ENCODE peak calls at places on chromosomes 12 and 14, in nine cellular contexts. One of them, this sample, is unnamed. For H3K36me3, the result is how much of the 10 kb centered on the place peaks cover.

GRCh38 chr12:67650127-67650495 is 1.6 kb downstream of the DYRK2 start:
- DNase-seq in uterus: peak
- DNase-seq in fibroblast of lung: peak
- DNase-seq in body of pancreas: peak
- DNase-seq in MM.1S: no peak
- DNase-seq in mesenchymal stem cell: peak
- DNase-seq in esophagus squamous epithelium: no peak
- DNase-seq in heart right ventricle: peak
- DNase-seq in left ventricle myocardium inferior: peak
- DNase-seq in this sample: no peak

GRCh38 chr12:6200266-6201198 is at the start of gene CD9:
- DNase-seq in fibroblast of lung: no peak
- DNase-seq in body of pancreas: peak
- DNase-seq in esophagus squamous epithelium: no peak
- DNase-seq in MM.1S: peak
- DNase-seq in mesenchymal stem cell: peak
- DNase-seq in heart right ventricle: peak
- DNase-seq in uterus: peak
- DNase-seq in left ventricle myocardium inferior: peak
- DNase-seq in this sample: peak

GRCh38 chr12:114580306-114580705 is 103.7 kb downstream of the TBX3 start:
- DNase-seq in esophagus squamous epithelium: no peak
- DNase-seq in mesenchymal stem cell: no peak
- DNase-seq in heart right ventricle: no peak
- DNase-seq in fibroblast of lung: no peak
- DNase-seq in left ventricle myocardium inferior: no peak
- DNase-seq in uterus: no peak
- DNase-seq in MM.1S: no peak
- DNase-seq in body of pancreas: peak
- DNase-seq in this sample: no peak

GRCh38 chr14:58705066-58705465 is 67.3 kb downstream of the DACT1 start:
- DNase-seq in heart right ventricle: peak
- DNase-seq in body of pancreas: no peak
- DNase-seq in esophagus squamous epithelium: no peak
- DNase-seq in mesenchymal stem cell: no peak
- DNase-seq in fibroblast of lung: peak
- DNase-seq in MM.1S: no peak
- DNase-seq in left ventricle myocardium inferior: peak
- DNase-seq in uterus: no peak
- DNase-seq in this sample: no peak

GRCh38 chr12:132771126-132771838 is 9.7 kb upstream of the ANKLE2 start:
- DNase-seq in uterus: no peak
- DNase-seq in heart right ventricle: no peak
- DNase-seq in esophagus squamous epithelium: no peak
- DNase-seq in mesenchymal stem cell: no peak
- DNase-seq in body of pancreas: no peak
- DNase-seq in fibroblast of lung: peak
- DNase-seq in MM.1S: peak
- DNase-seq in left ventricle myocardium inferior: no peak
- DNase-seq in this sample: no peak

GRCh38 chr14:92461891-92462290 is 51.7 kb upstream of the RIN3 start:
- DNase-seq in left ventricle myocardium inferior: no peak
- DNase-seq in body of pancreas: no peak
- DNase-seq in heart right ventricle: no peak
- DNase-seq in mesenchymal stem cell: no peak
- DNase-seq in fibroblast of lung: no peak
- DNase-seq in MM.1S: no peak
- DNase-seq in esophagus squamous epithelium: no peak
- DNase-seq in uterus: no peak
- DNase-seq in this sample: no peak

GRCh38 chr12:83408168-83408567 is 721.5 kb downstream of the TMTC2 start:
- DNase-seq in left ventricle myocardium inferior: no peak
- DNase-seq in body of pancreas: no peak
- DNase-seq in MM.1S: no peak
- DNase-seq in mesenchymal stem cell: no peak
- DNase-seq in esophagus squamous epithelium: no peak
- DNase-seq in fibroblast of lung: no peak
- DNase-seq in uterus: no peak
- DNase-seq in heart right ventricle: no peak
- DNase-seq in this sample: no peak

GRCh38 chr12:80205960-80206359 is 106.6 kb downstream of the OTOGL start:
- DNase-seq in uterus: no peak
- DNase-seq in MM.1S: no peak
- DNase-seq in heart right ventricle: no peak
- DNase-seq in mesenchymal stem cell: no peak
- DNase-seq in body of pancreas: no peak
- DNase-seq in fibroblast of lung: no peak
- DNase-seq in left ventricle myocardium inferior: no peak
- DNase-seq in esophagus squamous epithelium: no peak
- DNase-seq in this sample: no peak

GRCh38 chr14:36452850-36453249 is 67.2 kb downstream of the NKX2-1 start:
- DNase-seq in esophagus squamous epithelium: no peak
- DNase-seq in mesenchymal stem cell: no peak
- DNase-seq in uterus: no peak
- DNase-seq in body of pancreas: no peak
- DNase-seq in heart right ventricle: no peak
- DNase-seq in fibroblast of lung: no peak
- DNase-seq in left ventricle myocardium inferior: no peak
- DNase-seq in MM.1S: no peak
- DNase-seq in this sample: no peak

GRCh38 chr12:48422060-48422459 is 50.3 kb upstream of the ANP32D start:
- DNase-seq in esophagus squamous epithelium: no peak
- DNase-seq in heart right ventricle: no peak
- DNase-seq in fibroblast of lung: no peak
- DNase-seq in uterus: no peak
- DNase-seq in left ventricle myocardium inferior: no peak
- DNase-seq in body of pancreas: no peak
- DNase-seq in MM.1S: peak
- DNase-seq in mesenchymal stem cell: no peak
- DNase-seq in this sample: no peak

GRCh38 chr12:44235674-44236073 is 399.8 kb downstream of the TMEM117 start:
- DNase-seq in heart right ventricle: no peak
- DNase-seq in left ventricle myocardium inferior: no peak
- DNase-seq in esophagus squamous epithelium: no peak
- DNase-seq in uterus: no peak
- DNase-seq in mesenchymal stem cell: no peak
- DNase-seq in fibroblast of lung: no peak
- DNase-seq in MM.1S: no peak
- DNase-seq in body of pancreas: no peak
- DNase-seq in this sample: no peak

GRCh38 chr12:77686760-77687159 is 143.9 kb upstream of the NAV3 start:
- DNase-seq in fibroblast of lung: peak
- DNase-seq in MM.1S: no peak
- DNase-seq in left ventricle myocardium inferior: no peak
- DNase-seq in heart right ventricle: no peak
- DNase-seq in mesenchymal stem cell: peak
- DNase-seq in esophagus squamous epithelium: no peak
- DNase-seq in body of pancreas: no peak
- DNase-seq in uterus: no peak
- DNase-seq in this sample: no peak

DNA sequence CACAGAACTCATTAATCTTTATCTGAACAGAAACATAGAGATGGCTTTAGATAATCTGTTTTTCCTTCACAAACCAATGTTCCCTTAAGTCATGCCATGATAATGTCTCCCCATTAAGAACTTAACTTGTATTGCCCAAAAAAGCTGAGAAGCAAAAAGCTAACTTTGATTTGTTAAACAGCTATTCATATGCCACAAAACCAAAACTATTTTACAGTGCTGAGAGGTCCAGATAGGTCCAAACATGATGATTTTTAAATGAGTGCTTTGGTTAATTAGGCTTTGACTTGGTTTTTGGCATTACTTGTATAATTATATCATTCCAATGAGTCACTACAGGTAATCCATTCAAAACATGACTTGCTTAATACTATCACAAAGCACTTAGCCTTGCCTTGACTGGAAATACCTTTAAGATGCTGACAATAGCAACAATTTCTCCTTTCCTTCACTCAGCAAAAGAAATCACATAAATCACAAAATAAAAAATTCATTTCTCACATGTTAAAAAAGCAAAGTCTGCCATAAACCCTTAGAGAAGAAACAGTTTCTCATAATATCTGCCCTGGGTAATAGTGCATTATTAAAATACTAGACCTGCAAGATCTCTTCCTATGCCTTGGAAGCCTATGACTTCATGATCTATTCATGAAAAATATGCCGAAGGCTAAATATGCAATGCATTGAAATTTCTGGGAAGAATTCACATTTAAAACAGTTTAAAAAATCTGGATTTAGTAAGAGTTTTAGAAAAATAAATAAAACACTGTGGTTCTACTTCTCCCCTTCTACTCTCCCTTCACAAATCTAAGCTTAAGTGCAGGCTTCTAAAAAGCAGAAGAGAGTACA is 52.0 kb upstream of the SAV1 start:
- DNase-seq in body of pancreas: no peak
- DNase-seq in mesenchymal stem cell: no peak
- DNase-seq in left ventricle myocardium inferior: no peak
- DNase-seq in esophagus squamous epithelium: no peak
- DNase-seq in heart right ventricle: no peak
- DNase-seq in fibroblast of lung: peak
- DNase-seq in uterus: no peak
- DNase-seq in MM.1S: no peak
- DNase-seq in this sample: no peak
- H3K36me3 ChIP-seq in body of pancreas: under half
- H3K36me3 ChIP-seq in mesenchymal stem cell: under half
- H3K36me3 ChIP-seq in left ventricle myocardium inferior: under half
- H3K36me3 ChIP-seq in esophagus squamous epithelium: under half
- H3K36me3 ChIP-seq in heart right ventricle: under half
- H3K36me3 ChIP-seq in fibroblast of lung: under half
- H3K36me3 ChIP-seq in uterus: under half
- H3K36me3 ChIP-seq in MM.1S: under half
- H3K36me3 ChIP-seq in this sample: under half

GRCh38 chr14:96086574-96087077 is 47.5 kb downstream of the C14orf132 start:
- DNase-seq in heart right ventricle: no peak
- DNase-seq in fibroblast of lung: peak
- DNase-seq in body of pancreas: no peak
- DNase-seq in mesenchymal stem cell: no peak
- DNase-seq in uterus: no peak
- DNase-seq in esophagus squamous epithelium: no peak
- DNase-seq in MM.1S: no peak
- DNase-seq in left ventricle myocardium inferior: no peak
- DNase-seq in this sample: no peak
- H3K4me3 ChIP-seq in heart right ventricle: no peak
- H3K4me3 ChIP-seq in fibroblast of lung: no peak
- H3K4me3 ChIP-seq in body of pancreas: no peak
- H3K4me3 ChIP-seq in mesenchymal stem cell: no peak
- H3K4me3 ChIP-seq in uterus: no peak
- H3K4me3 ChIP-seq in esophagus squamous epithelium: no peak
- H3K4me3 ChIP-seq in MM.1S: no peak
- H3K4me3 ChIP-seq in left ventricle myocardium inferior: no peak
- H3K4me3 ChIP-seq in this sample: no peak

GRCh38 chr14:67319142-67319541 is 40.5 kb downstream of the ATP6V1D start:
- DNase-seq in esophagus squamous epithelium: no peak
- DNase-seq in MM.1S: no peak
- DNase-seq in body of pancreas: no peak
- DNase-seq in mesenchymal stem cell: no peak
- DNase-seq in heart right ventricle: no peak
- DNase-seq in left ventricle myocardium inferior: no peak
- DNase-seq in fibroblast of lung: peak
- DNase-seq in uterus: no peak
- DNase-seq in this sample: no peak
- H3K36me3 ChIP-seq in esophagus squamous epithelium: half or more
- H3K36me3 ChIP-seq in MM.1S: under half
- H3K36me3 ChIP-seq in body of pancreas: under half
- H3K36me3 ChIP-seq in mesenchymal stem cell: under half
- H3K36me3 ChIP-seq in heart right ventricle: under half
- H3K36me3 ChIP-seq in left ventricle myocardium inferior: half or more
- H3K36me3 ChIP-seq in fibroblast of lung: under half
- H3K36me3 ChIP-seq in uterus: under half
- H3K36me3 ChIP-seq in this sample: under half

DNA sequence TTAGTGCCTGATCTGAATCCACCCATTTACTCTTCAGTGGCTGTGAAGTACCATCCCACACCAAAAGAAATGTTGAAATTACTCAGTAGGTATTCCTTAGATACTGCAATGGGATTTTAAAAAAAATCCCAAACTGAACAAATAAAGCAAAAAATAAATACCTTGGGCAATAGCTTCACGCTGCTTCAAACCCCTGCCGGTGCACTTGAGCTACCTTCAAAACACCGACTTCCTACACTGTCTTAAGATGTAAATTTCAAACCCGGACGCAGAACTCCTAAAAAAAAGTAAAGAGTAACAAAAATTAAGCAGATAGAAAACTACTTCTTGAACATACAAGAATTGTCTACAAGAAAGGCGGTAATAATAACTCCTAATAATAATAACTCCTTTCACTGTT is 677 bp downstream of the ABCC9 start:
- DNase-seq in esophagus squamous epithelium: no peak
- DNase-seq in uterus: no peak
- DNase-seq in mesenchymal stem cell: no peak
- DNase-seq in fibroblast of lung: peak
- DNase-seq in body of pancreas: no peak
- DNase-seq in heart right ventricle: no peak
- DNase-seq in MM.1S: no peak
- DNase-seq in left ventricle myocardium inferior: no peak
- DNase-seq in this sample: no peak
- H3K4me3 ChIP-seq in esophagus squamous epithelium: peak
- H3K4me3 ChIP-seq in uterus: peak
- H3K4me3 ChIP-seq in mesenchymal stem cell: peak
- H3K4me3 ChIP-seq in fibroblast of lung: peak
- H3K4me3 ChIP-seq in body of pancreas: no peak
- H3K4me3 ChIP-seq in heart right ventricle: peak
- H3K4me3 ChIP-seq in MM.1S: no peak
- H3K4me3 ChIP-seq in left ventricle myocardium inferior: peak
- H3K4me3 ChIP-seq in this sample: peak

DNA sequence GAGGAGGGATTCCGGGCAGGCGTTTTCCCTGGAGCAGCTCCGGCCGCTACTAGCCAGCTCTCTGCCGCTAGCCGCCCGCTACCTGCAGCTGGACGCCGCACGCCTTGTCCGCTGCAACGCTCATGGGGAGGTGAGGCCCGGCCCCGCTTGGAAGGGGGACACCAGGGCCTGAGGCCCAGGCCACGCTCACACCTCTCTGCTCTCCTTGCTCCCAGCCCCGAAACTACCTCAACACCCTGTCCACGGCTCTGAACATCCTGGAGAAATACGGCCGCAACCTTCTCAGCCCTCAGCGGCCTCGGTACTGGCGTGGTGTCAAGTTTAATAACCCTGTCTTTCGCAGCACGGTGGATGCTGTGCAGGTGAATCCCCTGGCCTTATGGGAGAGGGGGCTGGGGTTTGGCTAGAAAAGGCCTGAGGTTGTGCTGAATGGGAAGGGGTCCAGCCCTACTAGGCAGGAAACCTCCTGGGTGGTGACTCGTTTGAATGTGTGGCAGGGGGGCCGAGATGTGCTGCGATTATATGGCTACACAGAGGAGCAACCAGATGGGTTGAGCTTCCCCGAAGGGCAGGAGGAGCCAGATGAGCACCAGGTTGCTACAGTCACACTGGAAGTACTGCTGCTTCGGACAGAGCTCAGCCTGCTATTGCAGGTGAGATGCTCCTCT is 597 bp downstream of the RNF31 start:
- DNase-seq in left ventricle myocardium inferior: no peak
- DNase-seq in esophagus squamous epithelium: no peak
- DNase-seq in mesenchymal stem cell: no peak
- DNase-seq in uterus: no peak
- DNase-seq in heart right ventricle: no peak
- DNase-seq in fibroblast of lung: no peak
- DNase-seq in MM.1S: no peak
- DNase-seq in body of pancreas: no peak
- DNase-seq in this sample: no peak
- H3K36me3 ChIP-seq in left ventricle myocardium inferior: half or more
- H3K36me3 ChIP-seq in esophagus squamous epithelium: half or more
- H3K36me3 ChIP-seq in mesenchymal stem cell: under half
- H3K36me3 ChIP-seq in uterus: under half
- H3K36me3 ChIP-seq in heart right ventricle: under half
- H3K36me3 ChIP-seq in fibroblast of lung: under half
- H3K36me3 ChIP-seq in MM.1S: under half
- H3K36me3 ChIP-seq in body of pancreas: under half
- H3K36me3 ChIP-seq in this sample: under half

GRCh38 chr12:112107306-112107705 is 1.3 kb downstream of the NAA25 start:
- DNase-seq in body of pancreas: no peak
- DNase-seq in esophagus squamous epithelium: no peak
- DNase-seq in MM.1S: no peak
- DNase-seq in uterus: no peak
- DNase-seq in left ventricle myocardium inferior: no peak
- DNase-seq in heart right ventricle: no peak
- DNase-seq in fibroblast of lung: no peak
- DNase-seq in mesenchymal stem cell: no peak
- DNase-seq in this sample: no peak
- H3K4me3 ChIP-seq in body of pancreas: no peak
- H3K4me3 ChIP-seq in esophagus squamous epithelium: peak
- H3K4me3 ChIP-seq in MM.1S: peak
- H3K4me3 ChIP-seq in uterus: peak
- H3K4me3 ChIP-seq in left ventricle myocardium inferior: peak
- H3K4me3 ChIP-seq in heart right ventricle: peak
- H3K4me3 ChIP-seq in fibroblast of lung: peak
- H3K4me3 ChIP-seq in mesenchymal stem cell: peak
- H3K4me3 ChIP-seq in this sample: peak

This sample was measured in MG63.